ENCODE peak calls at places on chromosome 13, in seven cellular contexts. T is NCI-H1092, H is lung microvascular endothelial cell, D is astrocyte, N is HFFc6, I is activated T-helper 1 cell treated with Interleukin-2 at 50 U/mL for 16 hours, M is NCI-H1105. Z is an unnamed sample.
A peak's percentile ranks its signal among the peaks of the same experiment; 100 is the strongest.

GRCh38 chr13:27044837-27045570 is 126.6 kb downstream of the USP12 start:
- DNase-seq in T (no peak), H (no peak), D (no peak), N (no peak), I (no peak), M (no peak), Z (no peak)

GRCh38 chr13:113216165-113217056 is 7.0 kb downstream of the CUL4A start:
- DNase-seq in T (no peak), H (peak; percentile 55), D (peak; percentile 78), N (peak; percentile 84), I (no peak), M (peak; percentile 25), Z (no peak)

GRCh38 chr13:114087430-114087829 is 45.0 kb downstream of the RASA3 start:
- DNase-seq in T (no peak), H (no peak), D (no peak), N (no peak), I (no peak), M (no peak), Z (no peak)

GRCh38 chr13:109862627-109863026 is 76.2 kb upstream of the IRS2 start:
- DNase-seq in T (no peak), H (no peak), D (peak; percentile 63), N (peak; percentile 18), I (no peak), M (no peak), Z (no peak)

GRCh38 chr13:35210234-35210633 is 266.3 kb downstream of the MAB21L1 start:
- DNase-seq in T (no peak), H (peak; percentile 10), D (no peak), N (no peak), I (no peak), M (no peak), Z (no peak)

GRCh38 chr13:52906122-52906903 is 57.9 kb upstream of the PCDH8 start:
- DNase-seq in T (no peak), H (no peak), D (no peak), N (no peak), I (no peak), M (no peak), Z (no peak)

GRCh38 chr13:90732049-90732448 is 615.4 kb upstream of the MIR17HG start:
- DNase-seq in T (no peak), H (no peak), D (no peak), N (no peak), I (no peak), M (no peak), Z (no peak)

GRCh38 chr13:113732176-113732960 is 26.7 kb upstream of the TMEM255B start:
- DNase-seq in T (no peak), H (no peak), D (no peak), N (no peak), I (no peak), M (no peak), Z (no peak)

GRCh38 chr13:42478531-42479156 is 95.3 kb upstream of the TNFSF11 start:
- DNase-seq in T (no peak), H (peak; percentile 67), D (no peak), N (peak; percentile 28), I (no peak), M (no peak), Z (no peak)

GRCh38 chr13:65725001-65725400 is 1505.1 kb downstream of the PCDH9 start:
- DNase-seq in T (no peak), H (no peak), D (peak; percentile 33), N (no peak), I (no peak), M (no peak), Z (no peak)

GRCh38 chr13:35343417-35343816 is 133.1 kb downstream of the MAB21L1 start:
- DNase-seq in T (no peak), H (no peak), D (no peak), N (no peak), I (no peak), M (no peak), Z (no peak)

GRCh38 chr13:43434185-43434584 is 352.6 kb downstream of the ENOX1 start:
- DNase-seq in T (no peak), H (no peak), D (no peak), N (no peak), I (no peak), M (no peak), Z (no peak)

GRCh38 chr13:59061621-59062020 is 1102.1 kb downstream of the DIAPH3 start:
- DNase-seq in T (peak; percentile 31), H (no peak), D (no peak), N (no peak), I (no peak), M (no peak), Z (no peak)

GRCh38 chr13:44092053-44092452 is 212.3 kb downstream of the LACC1 start:
- DNase-seq in T (no peak), H (no peak), D (no peak), N (no peak), I (no peak), M (no peak), Z (no peak)

GRCh38 chr13:27442071-27442647 is 8.2 kb downstream of the MTIF3 start:
- DNase-seq in T (no peak), H (no peak), D (no peak), N (no peak), I (no peak), M (no peak), Z (no peak)

GRCh38 chr13:110702591-110703526 is 3.1 kb downstream of the CARS2 start:
- DNase-seq in T (no peak), H (no peak), D (peak; percentile 31), N (peak; percentile 21), I (no peak), M (no peak), Z (no peak)

GRCh38 chr13:23739597-23739996 is 149.6 kb downstream of the MIPEP start:
- DNase-seq in T (peak; percentile 76), H (no peak), D (no peak), N (no peak), I (no peak), M (peak; percentile 44), Z (no peak)

GRCh38 chr13:82294226-82294625 is 1588.0 kb downstream of the SLITRK1 start:
- DNase-seq in T (no peak), H (no peak), D (no peak), N (no peak), I (no peak), M (no peak), Z (no peak)

GRCh38 chr13:114142640-114143490 is 10.4 kb upstream of the RASA3 start:
- DNase-seq in T (peak; percentile 72), H (no peak), D (no peak), N (no peak), I (peak; percentile 82), M (peak; percentile 78), Z (no peak)

GRCh38 chr13:79405831-79406596 is at the start of gene RBM26:
- DNase-seq in T (peak; percentile 99), H (peak; percentile 96), D (peak; percentile 82), N (peak; percentile 91), I (peak; percentile 82), M (peak; percentile 64), Z (peak; percentile 93)